ENCODE peak calls at places on chromosome 15, in ten cellular contexts. O is T-helper 2 cell; J is AML-193; I is stimulated activated CD4-positive, alpha-beta T cell treated with anti-CD3 and anti-CD28 coated beads, Interleukin-12 subunit alpha, Interleukin-12 subunit beta, amount 100 ng/mL, for 4 hours; U is Daoy; N is HL-60; F is HS-27A; B is lower leg skin; W is mesendoderm; T is RCC 7860. H is an unnamed sample.

GRCh38 chr15:79513916-79514315 is 81.8 kb downstream of the MINAR1 start:
- DNase-seq in O (no peak), J (no peak), I (no peak), U (no peak), N (no peak), F (no peak), B (no peak), W (no peak), T (no peak), H (no peak)

GRCh38 chr15:84840741-84841429 is 23.7 kb downstream of the ALPK3 start:
- DNase-seq in O (no peak), J (no peak), I (no peak), U (no peak), N (no peak), F (no peak), B (no peak), W (no peak), T (peak), H (peak)

GRCh38 chr15:29570121-29570930 is 251.9 kb downstream of the TJP1 start:
- DNase-seq in O (no peak), J (no peak), I (no peak), U (peak), N (no peak), F (no peak), B (no peak), W (peak), T (no peak), H (no peak)

GRCh38 chr15:61794276-61794675 is 266.0 kb downstream of the VPS13C start:
- DNase-seq in O (no peak), J (no peak), I (no peak), U (peak), N (no peak), F (no peak), B (no peak), W (no peak), T (no peak), H (no peak)

GRCh38 chr15:71545223-71545760 is 265.1 kb upstream of the NR2E3 start:
- DNase-seq in O (no peak), J (no peak), I (no peak), U (no peak), N (no peak), F (no peak), B (no peak), W (no peak), T (no peak), H (no peak)

GRCh38 chr15:50256188-50257041 is 9.1 kb downstream of the HDC start:
- DNase-seq in O (no peak), J (no peak), I (no peak), U (peak), N (no peak), F (peak), B (no peak), W (no peak), T (no peak), H (no peak)

GRCh38 chr15:90178468-90179435 is 22.4 kb upstream of the SEMA4B start:
- DNase-seq in O (no peak), J (no peak), I (no peak), U (no peak), N (peak), F (no peak), B (no peak), W (no peak), T (no peak), H (no peak)

GRCh38 chr15:85993116-85993515 is 86.6 kb upstream of the AGBL1 start:
- DNase-seq in O (no peak), J (no peak), I (no peak), U (peak), N (no peak), F (no peak), B (no peak), W (no peak), T (no peak), H (no peak)